ENCODE peak calls at places on chromosomes 6 and 20, in eight cellular contexts. A is MM.1S; J is aorta; B is substantia nigra; Q is naive thymus-derived CD4-positive, alpha-beta T cell; E is A673; V is mesenchymal stem cell; C is HCT116. S is an unnamed sample.

GRCh38 chr6:13156381-13156780 is 172.0 kb downstream of the TBC1D7 start:
- DNase-seq in A (no peak), J (no peak), B (no peak), Q (no peak), E (no peak), V (no peak), C (no peak), S (no peak)

GRCh38 chr6:17015144-17015543 is 86.7 kb upstream of the STMND1 start:
- DNase-seq in A (peak; percentile 62), J (no peak), B (no peak), Q (peak; percentile 2), E (no peak), V (peak; percentile 85), C (no peak), S (no peak)

GRCh38 chr6:132354517-132355167 is 46.6 kb downstream of the MOXD1 start:
- DNase-seq in A (peak; percentile 95), J (no peak), B (no peak), Q (peak; percentile 16), E (no peak), V (no peak), C (no peak), S (no peak)

GRCh38 chr6:82775361-82775760 is 290.3 kb downstream of the UBE3D start:
- DNase-seq in A (no peak), J (no peak), B (no peak), Q (no peak), E (no peak), V (no peak), C (no peak), S (no peak)

GRCh38 chr6:150144294-150144868 is 1.5 kb downstream of the PPP1R14C start:
- DNase-seq in A (no peak), J (no peak), B (no peak), Q (no peak), E (no peak), V (no peak), C (no peak), S (no peak)

GRCh38 chr6:133609404-133610270 is 279.3 kb upstream of the TCF21 start:
- DNase-seq in A (no peak), J (no peak), B (no peak), Q (no peak), E (no peak), V (peak; percentile 100), C (peak; percentile 85), S (peak; percentile 79)

GRCh38 chr6:145977881-145978280 is 13.7 kb upstream of the SHPRH start:
- DNase-seq in A (no peak), J (no peak), B (no peak), Q (no peak), E (no peak), V (no peak), C (no peak), S (no peak)

GRCh38 chr6:26200918-26201721 is 113.9 kb downstream of the HFE start:
- DNase-seq in A (no peak), J (no peak), B (no peak), Q (no peak), E (no peak), V (no peak), C (no peak), S (no peak)

GRCh38 chr6:143546599-143546998 is 35.1 kb upstream of the FUCA2 start:
- DNase-seq in A (no peak), J (no peak), B (no peak), Q (no peak), E (no peak), V (no peak), C (no peak), S (no peak)

GRCh38 chr6:18380165-18380564 is 7.0 kb upstream of the RNF144B start:
- DNase-seq in A (no peak), J (no peak), B (no peak), Q (no peak), E (no peak), V (no peak), C (no peak), S (no peak)

GRCh38 chr20:23479043-23479442 is 11.9 kb upstream of the CST8 start:
- DNase-seq in A (no peak), J (no peak), B (no peak), Q (no peak), E (no peak), V (no peak), C (no peak), S (no peak)

GRCh38 chr20:44730441-44730840 is 15.2 kb upstream of the KCNK15 start:
- DNase-seq in A (no peak), J (no peak), B (no peak), Q (no peak), E (peak; percentile 35), V (peak; percentile 67), C (peak; percentile 70), S (peak; percentile 45)

GRCh38 chr6:49541210-49541724 is 9.2 kb upstream of the C6orf141 start:
- DNase-seq in A (no peak), J (no peak), B (no peak), Q (no peak), E (peak; percentile 98), V (peak; percentile 90), C (peak; percentile 56), S (peak; percentile 58)

GRCh38 chr20:35739294-35740163 is 2.5 kb downstream of the RBM39 start:
- DNase-seq in A (peak; percentile 26), J (no peak), B (no peak), Q (no peak), E (peak; percentile 64), V (peak; percentile 67), C (no peak), S (peak; percentile 19)

GRCh38 chr6:15434263-15434662 is 188.4 kb downstream of the JARID2 start:
- DNase-seq in A (peak; percentile 26), J (no peak), B (no peak), Q (no peak), E (peak; percentile 97), V (peak; percentile 38), C (no peak), S (no peak)

GRCh38 chr6:160135922-160136655 is 14.5 kb downstream of the SLC22A1 start:
- DNase-seq in A (no peak), J (no peak), B (no peak), Q (no peak), E (no peak), V (no peak), C (no peak), S (no peak)

DNA sequence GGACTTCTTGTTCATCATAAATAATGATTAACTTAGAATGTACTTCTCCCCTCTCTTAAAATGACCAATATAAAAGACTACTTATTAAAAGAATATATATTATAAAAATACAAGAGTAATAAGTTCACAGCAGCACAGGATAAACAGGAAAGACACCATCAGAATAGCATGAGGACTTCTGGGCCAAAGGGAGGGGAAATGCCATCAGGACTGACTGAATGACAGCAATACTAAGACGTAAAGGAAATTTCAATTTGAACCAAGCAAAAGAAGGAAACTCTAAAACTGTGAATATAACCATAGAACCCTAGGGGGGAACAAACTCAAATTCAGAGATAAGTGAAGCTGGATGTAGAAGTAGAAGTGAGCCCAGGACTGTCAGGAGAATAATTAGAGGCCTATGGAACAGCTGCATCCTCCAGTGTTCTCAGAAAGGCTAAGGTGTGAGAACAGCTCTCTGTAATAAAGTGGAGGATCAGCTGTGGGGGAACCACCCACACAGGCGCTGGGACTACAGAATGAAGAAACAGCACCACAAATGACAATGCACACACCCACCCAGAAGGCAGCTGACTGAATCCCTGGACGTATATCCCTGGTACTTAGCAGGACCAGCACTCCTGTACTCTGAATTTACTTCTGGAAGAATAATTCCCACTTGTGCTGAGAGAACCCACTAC is 37.8 kb downstream of the ZHX3 start:
- DNase-seq in A (peak; percentile 15), J (no peak), B (no peak), Q (no peak), E (no peak), V (no peak), C (no peak), S (no peak)
- H3K27ac ChIP-seq in A (no peak overlapping the region), J (no peak overlapping the region), B (no peak overlapping the region), Q (no peak overlapping the region), E (no peak overlapping the region), V (peak overlapping the region; percentile 70), C (no peak overlapping the region), S (no peak overlapping the region)

DNA sequence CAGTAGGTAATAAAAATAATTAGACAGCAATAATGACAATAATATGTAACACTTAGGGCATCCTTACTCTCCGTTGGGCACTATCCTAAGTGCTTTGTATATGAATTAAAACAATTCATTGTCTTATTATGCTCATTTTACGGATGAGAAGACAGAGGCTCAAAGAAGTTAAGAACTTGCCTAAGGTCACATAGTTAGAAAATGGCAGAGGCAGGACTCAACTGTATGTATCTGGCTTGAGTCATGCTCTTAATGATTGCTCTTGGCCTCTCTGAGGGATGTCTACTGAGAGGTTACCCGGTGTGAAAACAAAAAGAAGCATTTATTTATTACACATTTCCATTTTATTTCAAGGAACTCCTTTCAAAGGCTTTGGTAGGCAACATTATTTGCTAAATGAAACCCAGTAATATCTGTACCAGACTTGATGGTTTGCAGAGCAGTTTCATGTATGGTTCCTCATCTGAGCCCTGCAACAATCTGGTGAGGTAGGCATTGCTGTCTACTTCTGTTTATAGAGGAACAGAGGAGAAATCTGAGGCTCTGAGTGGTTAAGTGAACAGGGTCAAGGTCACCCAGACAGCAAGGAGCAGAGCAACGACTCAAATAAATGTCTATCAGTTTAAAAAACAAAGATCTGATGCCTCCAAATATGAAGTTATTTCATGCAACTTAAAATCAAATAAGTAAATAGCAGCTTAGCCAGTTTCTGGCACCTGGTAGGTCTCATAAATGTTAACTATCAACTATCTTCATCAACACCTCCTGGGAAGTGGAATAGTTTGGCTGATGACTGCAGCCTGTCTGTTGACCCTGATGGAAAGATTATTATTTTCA is 4.2 kb upstream of the PARD6B start:
- DNase-seq in A (no peak), J (no peak), B (no peak), Q (no peak), E (no peak), V (peak; percentile 29), C (no peak), S (no peak)
- H3K27ac ChIP-seq in A (no peak overlapping the region), J (no peak overlapping the region), B (no peak overlapping the region), Q (no peak overlapping the region), E (no peak overlapping the region), V (peak overlapping the region; percentile 99), C (peak overlapping the region; percentile 92), S (peak overlapping the region; percentile 96)

GRCh38 chr6:79463721-79464120 is 73.5 kb downstream of the LCA5 start:
- DNase-seq in A (no peak), J (no peak), B (no peak), Q (no peak), E (no peak), V (no peak), C (peak; percentile 33), S (peak; percentile 74)
- H3K27ac ChIP-seq in A (no peak overlapping the region), J (no peak overlapping the region), B (no peak overlapping the region), Q (no peak overlapping the region), E (no peak overlapping the region), V (no peak overlapping the region), C (no peak overlapping the region), S (peak overlapping the region; percentile 72)

DNA sequence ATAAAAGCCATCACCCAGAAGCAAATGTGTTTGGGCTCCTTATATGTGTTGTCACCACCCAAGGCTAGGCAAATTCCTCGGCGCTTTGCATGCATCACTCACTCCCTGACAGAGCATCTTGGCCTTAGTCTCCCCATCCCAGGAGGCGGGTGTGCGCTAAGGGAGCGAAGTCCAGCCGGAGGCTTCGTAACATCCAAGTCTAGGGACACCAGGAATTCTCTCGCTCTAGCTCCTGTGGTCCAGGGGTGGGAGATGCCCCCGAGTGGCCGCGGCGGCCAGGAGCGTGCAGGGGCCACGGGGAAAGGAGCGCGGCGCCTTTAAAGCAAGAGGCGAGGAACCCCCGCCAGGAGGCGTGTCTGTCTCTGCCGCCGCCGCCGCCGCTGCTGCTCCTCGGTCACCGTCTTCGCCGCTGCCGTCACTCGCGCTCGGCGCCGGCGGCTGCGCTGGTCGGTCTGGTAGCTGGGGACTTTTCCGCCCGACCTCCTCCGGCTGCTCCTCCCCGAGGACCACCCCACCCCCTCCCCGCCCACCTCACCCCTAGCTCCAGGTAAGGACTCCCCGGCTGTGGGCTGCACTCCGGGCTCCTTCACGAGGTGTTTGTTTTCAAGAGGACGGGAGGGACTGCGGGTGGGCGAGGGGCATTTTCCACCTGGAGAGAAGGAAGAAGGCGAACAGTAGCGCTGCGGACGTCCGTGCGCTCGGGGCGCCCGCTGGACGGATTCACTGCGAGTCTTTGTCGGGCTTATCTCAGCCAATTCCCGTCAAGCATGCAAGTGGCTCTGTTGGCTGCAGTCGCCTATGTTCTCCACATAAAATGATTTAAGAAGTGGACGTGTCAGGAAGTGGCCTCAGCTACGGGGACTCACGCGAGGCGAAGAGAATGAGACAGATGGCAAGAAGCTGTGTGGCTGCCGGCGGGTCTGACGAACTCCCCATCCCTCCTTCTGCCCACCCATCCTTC is at the start of gene GRIK2:
- DNase-seq in A (peak; percentile 61), J (no peak), B (no peak), Q (no peak), E (peak; percentile 81), V (peak; percentile 62), C (no peak), S (peak; percentile 75)
- H3K27ac ChIP-seq in A (no peak within 1 kb of the TSS), J (no peak within 1 kb of the TSS), B (no peak within 1 kb of the TSS), Q (no peak within 1 kb of the TSS), E (peak within 1 kb of the TSS; percentile 71), V (no peak within 1 kb of the TSS), C (no peak within 1 kb of the TSS), S (no peak within 1 kb of the TSS)

S was measured in hepatocyte.